ENCODE peak calls at places on chromosome 16, in eight cellular contexts. R is GM12878, U is A549, J is HCT116, C is K562, B is endothelial cell of umbilical vein, Y is HepG2, I is H1. X is an unnamed sample.

GRCh38 chr16:85136705-85137322 is 24.5 kb upstream of the CIBAR2 start:
- DNase-seq in R (no peak), U (no peak), J (no peak), C (no peak), B (no peak), Y (peak; percentile 95), I (no peak), X (no peak)

GRCh38 chr16:19858006-19858653 is 26.5 kb downstream of the GPRC5B start:
- DNase-seq in R (no peak), U (no peak), J (no peak), C (no peak), B (peak; percentile 53), Y (no peak), I (no peak), X (no peak)

GRCh38 chr16:79816081-79816497 is 215.6 kb upstream of the MAF start:
- DNase-seq in R (no peak), U (no peak), J (no peak), C (no peak), B (no peak), Y (no peak), I (no peak), X (no peak)

GRCh38 chr16:71629617-71630016 is 3.6 kb downstream of the MARVELD3 start:
- DNase-seq in R (no peak), U (no peak), J (no peak), C (no peak), B (no peak), Y (no peak), I (no peak), X (no peak)

GRCh38 chr16:85163278-85164112 is 51.2 kb upstream of the CIBAR2 start:
- DNase-seq in R (no peak), U (no peak), J (no peak), C (no peak), B (no peak), Y (no peak), I (no peak), X (no peak)

GRCh38 chr16:19136549-19137196 is 22.9 kb downstream of the ITPRIPL2 start:
- DNase-seq in R (no peak), U (no peak), J (no peak), C (no peak), B (no peak), Y (no peak), I (no peak), X (peak; percentile 50)

GRCh38 chr16:87601322-87602004 is 845 bp upstream of the JPH3 start:
- DNase-seq in R (no peak), U (no peak), J (no peak), C (no peak), B (no peak), Y (no peak), I (no peak), X (no peak)

GRCh38 chr16:9008335-9009260 is 44.9 kb upstream of the USP7 start:
- DNase-seq in R (peak; percentile 21), U (peak; percentile 97), J (no peak), C (peak; percentile 90), B (peak; percentile 59), Y (peak; percentile 85), I (peak; percentile 61), X (peak; percentile 82)

GRCh38 chr16:84670063-84670462 is 21.8 kb downstream of the KLHL36 start:
- DNase-seq in R (no peak), U (no peak), J (no peak), C (no peak), B (no peak), Y (no peak), I (no peak), X (no peak)

GRCh38 chr16:68373528-68374250 is 62.9 kb downstream of the PRMT7 start:
- DNase-seq in R (no peak), U (no peak), J (no peak), C (no peak), B (no peak), Y (no peak), I (no peak), X (no peak)

GRCh38 chr16:89199241-89200123 is 855 bp downstream of the SLC22A31 start:
- DNase-seq in R (no peak), U (no peak), J (no peak), C (no peak), B (no peak), Y (no peak), I (no peak), X (no peak)

GRCh38 chr16:14509675-14510132 is 120.4 kb downstream of the PARN start:
- DNase-seq in R (no peak), U (no peak), J (no peak), C (no peak), B (no peak), Y (no peak), I (no peak), X (no peak)
- TF ChIP-seq MAX in R (no peak), U (no peak), J (no peak), C (no peak), B (no peak), Y (no peak), I (no peak), X (no peak)

GRCh38 chr16:69419956-69420355 is 4.5 kb upstream of the CYB5B start:
- DNase-seq in R (no peak), U (no peak), J (no peak), C (no peak), B (no peak), Y (no peak), I (no peak), X (no peak)

GRCh38 chr16:69423189-69423588 is 1.2 kb upstream of the CYB5B start:
- DNase-seq in R (no peak), U (no peak), J (no peak), C (no peak), B (no peak), Y (no peak), I (no peak), X (peak; percentile 47)

GRCh38 chr16:69424935-69425784 is 741 bp downstream of the CYB5B start:
- DNase-seq in R (no peak), U (no peak), J (no peak), C (no peak), B (no peak), Y (no peak), I (no peak), X (peak; percentile 40)

GRCh38 chr16:69428652-69429051 is 4.2 kb downstream of the CYB5B start:
- DNase-seq in R (no peak), U (no peak), J (no peak), C (no peak), B (no peak), Y (peak; percentile 21), I (no peak), X (no peak)

DNA sequence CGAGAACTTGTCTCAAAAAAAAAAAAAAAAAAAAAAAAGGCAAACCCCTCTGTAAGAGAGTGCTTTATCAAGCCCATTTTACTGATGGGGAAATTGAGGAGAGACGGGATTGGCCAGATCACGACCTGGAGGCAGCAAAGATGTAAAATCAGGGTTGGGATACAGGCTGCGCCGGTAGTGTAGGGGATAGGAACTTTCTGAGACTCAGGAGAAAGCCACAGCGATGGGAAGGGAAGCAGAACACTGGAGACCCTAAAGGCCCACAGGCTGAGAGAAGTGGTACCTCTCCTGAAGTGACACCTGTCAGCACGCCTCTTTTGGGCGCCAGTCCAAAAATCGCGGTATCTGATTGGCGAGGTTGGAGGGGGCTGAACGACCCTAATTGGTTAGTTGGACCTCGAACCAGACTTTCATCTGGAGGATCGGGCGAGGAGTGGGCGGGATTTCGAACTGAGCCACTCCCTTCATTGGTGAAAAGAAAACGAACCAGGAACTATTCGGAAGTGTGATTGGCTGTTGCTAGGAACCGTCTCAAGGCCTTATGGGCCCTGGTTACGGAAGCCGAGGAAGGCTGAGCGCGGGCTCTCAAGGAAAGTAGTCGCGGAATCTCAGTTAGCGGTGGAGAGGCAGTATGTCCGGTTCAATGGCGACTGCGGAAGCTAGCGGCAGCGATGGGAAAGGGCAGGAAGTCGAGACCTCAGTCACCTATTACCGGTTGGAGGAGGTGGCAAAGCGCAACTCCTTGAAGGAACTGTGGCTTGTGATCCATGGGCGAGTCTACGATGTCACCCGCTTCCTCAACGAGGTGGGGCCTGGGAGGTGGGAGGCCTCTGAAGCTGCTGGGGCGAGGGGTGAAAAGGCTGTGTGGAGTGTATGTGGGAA is at the start of gene CYB5B:
- DNase-seq in R (peak; percentile 98), U (peak; percentile 98), J (peak; percentile 100), C (peak; percentile 88), B (peak; percentile 99), Y (peak; percentile 97), I (peak; percentile 95), X (peak; percentile 99)
- TF ChIP-seq POLR2A in R (peak; percentile 97), U (peak; percentile 82), J (peak; percentile 76), C (peak; percentile 95), B (peak; percentile 90), Y (peak; percentile 88), I (peak; percentile 95), X (peak; percentile 88)

GRCh38 chr16:56861092-56861610 is 3.9 kb upstream of the SLC12A3 start:
- DNase-seq in R (no peak), U (no peak), J (no peak), C (peak; percentile 56), B (peak; percentile 42), Y (peak; percentile 24), I (no peak), X (peak; percentile 62)
- TF ChIP-seq MAX in R (no peak), U (no peak), J (no peak), C (no peak), B (no peak), Y (no peak), I (no peak), X (no peak)

DNA sequence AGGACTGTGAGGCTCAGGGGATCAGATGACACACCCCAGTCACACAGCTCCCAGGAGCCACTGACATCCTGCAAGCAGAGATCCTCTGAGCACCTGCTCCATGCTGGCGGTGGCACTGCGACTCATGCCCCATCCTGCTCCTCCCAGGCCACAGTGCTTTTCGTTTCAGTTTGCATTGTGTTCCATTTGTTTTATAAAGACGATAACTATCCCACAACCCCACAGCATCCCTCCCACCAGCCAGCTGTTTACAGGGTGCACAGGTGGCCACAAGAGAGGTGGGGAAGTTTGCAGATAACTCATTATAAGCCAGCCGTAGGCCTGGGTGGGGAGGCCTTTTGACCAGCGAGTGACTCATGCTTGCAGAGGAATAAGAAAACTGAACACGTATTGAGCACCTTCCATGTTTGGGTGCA is 28.2 kb downstream of the BCO1 start:
- DNase-seq in R (no peak), U (no peak), J (no peak), C (no peak), B (no peak), Y (no peak), I (no peak), X (peak; percentile 21)
- TF ChIP-seq POLR2A in R (no peak), U (no peak), J (no peak), C (no peak), B (no peak), Y (no peak), I (no peak), X (no peak)

GRCh38 chr16:10658943-10659342 is 35.8 kb downstream of the TEKT5 start:
- DNase-seq in R (no peak), U (no peak), J (no peak), C (no peak), B (no peak), Y (no peak), I (no peak), X (peak; percentile 38)
- TF ChIP-seq MAX in R (no peak), U (no peak), J (no peak), C (no peak), B (no peak), Y (no peak), I (no peak), X (no peak)

X was measured in NB4.